ENCODE peak calls at places on chromosome 10, in six cellular contexts. L is HFFc6, E is NCI-H1105, U is mesendoderm, D is heart left ventricle, Y is smooth muscle cell of the brain vasculature. C is an unnamed sample.

GRCh38 chr10:63711361-63711760 is 190.2 kb downstream of the REEP3 start:
- DNase-seq in L (no peak), E (no peak), U (peak), D (peak), Y (no peak), C (peak)

GRCh38 chr10:58773351-58773750 is 260.7 kb downstream of the BICC1 start:
- DNase-seq in L (no peak), E (no peak), U (no peak), D (no peak), Y (no peak), C (no peak)

GRCh38 chr10:119663866-119664698 is 12.9 kb downstream of the BAG3 start:
- DNase-seq in L (peak), E (no peak), U (peak), D (no peak), Y (no peak), C (no peak)

GRCh38 chr10:90148121-90148855 is 446.9 kb downstream of the KIF20B start:
- DNase-seq in L (no peak), E (no peak), U (peak), D (no peak), Y (no peak), C (no peak)

GRCh38 chr10:69807122-69807521 is 5.4 kb downstream of the COL13A1 start:
- DNase-seq in L (peak), E (no peak), U (no peak), D (no peak), Y (no peak), C (no peak)

GRCh38 chr10:43173120-43173519 is 34.9 kb downstream of the CSGALNACT2 start:
- DNase-seq in L (no peak), E (no peak), U (peak), D (no peak), Y (no peak), C (no peak)

GRCh38 chr10:79417731-79418130 is 27.7 kb downstream of the ZCCHC24 start:
- DNase-seq in L (no peak), E (no peak), U (no peak), D (peak), Y (no peak), C (no peak)

GRCh38 chr10:122113161-122113944 is 124.4 kb downstream of the TACC2 start:
- DNase-seq in L (peak), E (no peak), U (peak), D (peak), Y (no peak), C (peak)

GRCh38 chr10:1093696-1094095 is 37.5 kb downstream of the WDR37 start:
- DNase-seq in L (no peak), E (no peak), U (no peak), D (no peak), Y (no peak), C (no peak)

GRCh38 chr10:78784454-78785414 is 284.0 kb upstream of the ZMIZ1 start:
- DNase-seq in L (no peak), E (no peak), U (no peak), D (no peak), Y (no peak), C (no peak)

GRCh38 chr10:22978287-22978686 is 50.4 kb downstream of the ARMC3 start:
- DNase-seq in L (no peak), E (no peak), U (peak), D (no peak), Y (no peak), C (no peak)

GRCh38 chr10:79910344-79910743 is 38.6 kb downstream of the SFTPD start:
- DNase-seq in L (no peak), E (no peak), U (no peak), D (no peak), Y (no peak), C (no peak)

GRCh38 chr10:91185239-91185875 is 35.1 kb upstream of the PCGF5 start:
- DNase-seq in L (peak), E (no peak), U (peak), D (peak), Y (no peak), C (peak)

GRCh38 chr10:128451879-128452278 is 325.7 kb upstream of the MKI67 start:
- DNase-seq in L (no peak), E (no peak), U (no peak), D (no peak), Y (no peak), C (no peak)

GRCh38 chr10:130339911-130340310 is 203.7 kb downstream of the GLRX3 start:
- DNase-seq in L (no peak), E (no peak), U (no peak), D (no peak), Y (no peak), C (no peak)

GRCh38 chr10:31317652-31318381 is 1.2 kb upstream of the ZEB1 start:
- DNase-seq in L (no peak), E (no peak), U (no peak), D (no peak), Y (no peak), C (peak)

GRCh38 chr10:18261660-18262292 is 121.6 kb downstream of the CACNB2 start:
- DNase-seq in L (no peak), E (no peak), U (no peak), D (no peak), Y (no peak), C (no peak)

GRCh38 chr10:50622497-50623298 is 1.1 kb downstream of the SGMS1 start:
- DNase-seq in L (peak), E (no peak), U (peak), D (peak), Y (no peak), C (peak)

GRCh38 chr10:110993024-110993693 is 73.8 kb downstream of the SHOC2 start:
- DNase-seq in L (peak), E (no peak), U (no peak), D (no peak), Y (peak), C (no peak)

GRCh38 chr10:89337493-89337892 is 9.7 kb downstream of the IFIT3 start:
- DNase-seq in L (no peak), E (no peak), U (peak), D (peak), Y (no peak), C (no peak)

GRCh38 chr10:103645141-103646054 is 151.9 kb downstream of the NEURL1 start:
- DNase-seq in L (peak), E (no peak), U (peak), D (peak), Y (peak), C (no peak)

GRCh38 chr10:94088926-94089381 is 95.2 kb downstream of the PLCE1 start:
- DNase-seq in L (no peak), E (no peak), U (no peak), D (no peak), Y (no peak), C (peak)

GRCh38 chr10:74983383-74983782 is 128.1 kb upstream of the SAMD8 start:
- DNase-seq in L (no peak), E (no peak), U (no peak), D (no peak), Y (no peak), C (no peak)

GRCh38 chr10:118668228-118668952 is 72.9 kb upstream of the PRLHR start:
- DNase-seq in L (no peak), E (no peak), U (no peak), D (no peak), Y (no peak), C (no peak)

GRCh38 chr10:70932415-70933196 is 44.2 kb upstream of the PCBD1 start:
- DNase-seq in L (no peak), E (no peak), U (no peak), D (no peak), Y (no peak), C (no peak)

GRCh38 chr10:103881420-103882284 is 26.3 kb upstream of the SH3PXD2A start:
- DNase-seq in L (no peak), E (peak), U (peak), D (peak), Y (no peak), C (no peak)

GRCh38 chr10:53209941-53210611 is 437.5 kb upstream of the MBL2 start:
- DNase-seq in L (no peak), E (no peak), U (peak), D (no peak), Y (no peak), C (no peak)

GRCh38 chr10:114544045-114544659 is 113.9 kb downstream of the ABLIM1 start:
- DNase-seq in L (no peak), E (no peak), U (no peak), D (no peak), Y (no peak), C (no peak)

GRCh38 chr10:67837519-67838314 is at the start of gene DNAJC12:
- DNase-seq in L (peak), E (no peak), U (peak), D (no peak), Y (peak), C (no peak)

GRCh38 chr10:76858721-76859120 is 778.9 kb downstream of the KCNMA1 start:
- DNase-seq in L (no peak), E (no peak), U (no peak), D (no peak), Y (no peak), C (no peak)

GRCh38 chr10:78937800-78938694 is 130.7 kb upstream of the ZMIZ1 start:
- DNase-seq in L (no peak), E (no peak), U (peak), D (no peak), Y (no peak), C (no peak)

GRCh38 chr10:127813290-127813689 is 76.3 kb downstream of the FOXI2 start:
- DNase-seq in L (no peak), E (no peak), U (peak), D (no peak), Y (no peak), C (no peak)

GRCh38 chr10:12507165-12507870 is 158.0 kb downstream of the CAMK1D start:
- DNase-seq in L (no peak), E (no peak), U (no peak), D (no peak), Y (no peak), C (no peak)

GRCh38 chr10:77504870-77505257 is 132.7 kb downstream of the KCNMA1 start:
- DNase-seq in L (peak), E (no peak), U (peak), D (no peak), Y (no peak), C (peak)

GRCh38 chr10:30371954-30372353 is 22.9 kb upstream of the MTPAP start:
- DNase-seq in L (no peak), E (no peak), U (no peak), D (no peak), Y (no peak), C (no peak)

GRCh38 chr10:93954726-93955363 is 38.9 kb upstream of the PLCE1 start:
- DNase-seq in L (peak), E (no peak), U (no peak), D (no peak), Y (peak), C (no peak)

GRCh38 chr10:132387723-132388210 is 9.2 kb upstream of the PWWP2B start:
- DNase-seq in L (no peak), E (no peak), U (peak), D (peak), Y (no peak), C (peak)

GRCh38 chr10:111077715-111078504 is 1.1 kb downstream of the ADRA2A start:
- DNase-seq in L (no peak), E (peak), U (no peak), D (no peak), Y (no peak), C (peak)